ENCODE peak calls at places on chromosomes 3 and 15, in five cellular contexts. G is A549, H is AG10803, D is foreskin fibroblast, P is fibroblast of lung. A is an unnamed sample.

GRCh38 chr3:149646181-149646766 is 11.6 kb downstream of the WWTR1 start:
- DNase-seq in D (peak; percentile 80), H (peak; percentile 54), P (peak; percentile 79), G (no peak), A (peak; percentile 51)

GRCh38 chr3:180804871-180805430 is 107.5 kb upstream of the FXR1 start:
- DNase-seq in P (peak; percentile 67), H (peak; percentile 54), G (peak; percentile 12), D (no peak), A (peak; percentile 20)

GRCh38 chr15:50262533-50262932 is 3.0 kb downstream of the HDC start:
- DNase-seq in P (no peak), G (no peak), D (no peak), H (no peak), A (no peak)

GRCh38 chr15:88090406-88091085 is 166.0 kb downstream of the NTRK3 start:
- DNase-seq in H (no peak), D (no peak), P (no peak), G (no peak), A (no peak)

GRCh38 chr3:181493423-181493822 is 218.3 kb upstream of the SOX2 start:
- DNase-seq in D (no peak), G (no peak), H (no peak), P (peak; percentile 87), A (no peak)

GRCh38 chr3:113769551-113769950 is 22.7 kb downstream of the ATP6V1A start:
- DNase-seq in D (peak; percentile 72), P (peak; percentile 69), G (peak; percentile 5), H (peak; percentile 62), A (no peak)

GRCh38 chr3:186261638-186262037 is 100.4 kb downstream of the DGKG start:
- DNase-seq in H (no peak), G (no peak), P (no peak), D (no peak), A (no peak)

GRCh38 chr15:100124361-100124760 is 217.4 kb downstream of the ADAMTS17 start:
- DNase-seq in G (no peak), P (no peak), H (no peak), D (no peak), A (no peak)

GRCh38 chr15:38351466-38351865 is 98.8 kb downstream of the SPRED1 start:
- DNase-seq in G (no peak), H (peak; percentile 8), P (no peak), D (no peak), A (no peak)

GRCh38 chr15:67043939-67044771 is 21.2 kb upstream of the SMAD3 start:
- DNase-seq in G (peak; percentile 89), D (peak; percentile 87), P (peak; percentile 95), H (peak; percentile 96), A (peak; percentile 95)

GRCh38 chr3:58725326-58725853 is 58.8 kb upstream of the FAM3D start:
- DNase-seq in H (no peak), G (no peak), D (no peak), P (no peak), A (no peak)

GRCh38 chr15:25863968-25864580 is 947 bp upstream of the ATP10A start:
- DNase-seq in H (no peak), P (no peak), G (no peak), D (no peak), A (no peak)

GRCh38 chr3:194736277-194736895 is 50.7 kb downstream of the FAM43A start:
- DNase-seq in H (no peak), P (no peak), D (no peak), G (no peak), A (no peak)

GRCh38 chr3:60812544-60812943 is 438.7 kb downstream of the FHIT start:
- DNase-seq in G (no peak), H (peak; percentile 9), D (no peak), P (peak; percentile 11), A (no peak)

GRCh38 chr3:112376413-112376812 is 43.5 kb downstream of the CD200 start:
- DNase-seq in G (no peak), H (no peak), D (no peak), P (peak; percentile 39), A (no peak)

GRCh38 chr3:64399205-64399800 is 174.0 kb upstream of the PRICKLE2 start:
- DNase-seq in G (peak; percentile 54), D (peak; percentile 83), H (peak; percentile 65), P (peak; percentile 50), A (no peak)

GRCh38 chr3:35422826-35423601 is 216.3 kb upstream of the ARPP21 start:
- DNase-seq in P (peak; percentile 76), D (peak; percentile 16), G (no peak), H (no peak), A (peak; percentile 11)

GRCh38 chr15:83486363-83486762 is 39.2 kb downstream of the SH3GL3 start:
- DNase-seq in G (no peak), P (no peak), H (no peak), D (no peak), A (no peak)

GRCh38 chr15:40549894-40550293 is 14.9 kb downstream of the CCDC32 start:
- DNase-seq in D (no peak), P (no peak), H (no peak), G (no peak), A (no peak)

GRCh38 chr3:33331414-33331813 is 54.2 kb downstream of the FBXL2 start:
- DNase-seq in H (peak; percentile 65), D (peak; percentile 41), G (no peak), P (peak; percentile 41), A (no peak)

GRCh38 chr3:128495435-128495970 is 2.5 kb upstream of the GATA2 start:
- DNase-seq in H (no peak), D (no peak), P (no peak), G (no peak), A (no peak)

GRCh38 chr3:136237103-136237502 is 13.0 kb upstream of the PCCB start:
- DNase-seq in G (no peak), H (no peak), D (no peak), P (no peak), A (no peak)

GRCh38 chr15:67080900-67081431 is 15.6 kb downstream of the SMAD3 start:
- DNase-seq in D (peak; percentile 90), H (peak; percentile 98), G (peak; percentile 71), P (peak; percentile 90), A (peak; percentile 83)

GRCh38 chr15:64426845-64427465 is 33.4 kb upstream of the ZNF609 start:
- DNase-seq in P (peak; percentile 37), H (peak; percentile 61), D (peak; percentile 43), G (peak; percentile 26), A (no peak)

GRCh38 chr3:194062825-194063224 is 73.1 kb upstream of the HES1 start:
- DNase-seq in H (no peak), D (no peak), P (peak; percentile 45), G (no peak), A (no peak)

GRCh38 chr3:55485208-55485791 is 1.8 kb downstream of the WNT5A start:
- DNase-seq in D (peak; percentile 96), P (peak; percentile 86), H (peak; percentile 86), G (peak; percentile 68), A (peak; percentile 78)

GRCh38 chr15:92226020-92226612 is 167.6 kb upstream of the ST8SIA2 start:
- DNase-seq in P (peak; percentile 20), H (peak; percentile 43), D (no peak), G (peak; percentile 32), A (no peak)

GRCh38 chr3:157363393-157363792 is 73.3 kb upstream of the PTX3 start:
- DNase-seq in G (no peak), H (no peak), D (no peak), P (no peak), A (no peak)

GRCh38 chr15:68154923-68155559 is 50.1 kb downstream of the CALML4 start:
- DNase-seq in H (peak; percentile 71), G (peak; percentile 77), P (peak; percentile 56), D (peak; percentile 77), A (peak; percentile 4)

GRCh38 chr15:101429646-101430045 is 59.9 kb downstream of the PCSK6 start:
- DNase-seq in G (no peak), H (no peak), D (no peak), P (no peak), A (no peak)

GRCh38 chr3:187208159-187208558 is 10.9 kb downstream of the RTP1 start:
- DNase-seq in H (peak; percentile 87), P (peak; percentile 88), D (peak; percentile 68), G (no peak), A (peak; percentile 90)

DNA sequence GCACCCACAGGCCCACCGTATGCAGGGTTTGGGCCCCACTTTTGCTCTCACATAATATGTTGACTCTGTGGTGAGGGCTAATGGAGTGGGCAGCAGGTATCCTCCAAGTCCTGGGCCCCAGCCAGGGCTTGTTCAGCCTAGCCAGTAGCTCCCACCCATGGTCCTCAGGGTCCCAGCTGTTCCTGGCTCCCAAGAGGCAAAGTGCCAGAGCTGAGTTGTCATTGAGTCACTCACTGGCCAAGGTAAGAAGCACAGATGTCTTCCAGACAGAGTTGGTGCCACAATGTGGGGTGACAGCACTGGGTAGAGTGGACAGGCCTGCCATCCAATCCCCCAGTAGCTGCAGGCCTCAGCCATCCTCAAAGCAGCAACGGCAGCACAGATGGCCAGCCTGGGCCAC is 4.3 kb downstream of the SHF start:
- DNase-seq in G (no peak), P (no peak), D (no peak), H (no peak), A (no peak)
- H3K4me3 ChIP-seq in G (no peak overlapping the region), P (no peak overlapping the region), D (no peak overlapping the region), H (no peak overlapping the region), A (no peak overlapping the region)

GRCh38 chr3:133573054-133573628 is 345 bp upstream of the CDV3 start:
- DNase-seq in G (peak; percentile 99), P (peak; percentile 100), D (peak; percentile 100), H (peak; percentile 100), A (peak; percentile 100)

GRCh38 chr3:133570937-133571320 is 2.6 kb upstream of the CDV3 start:
- DNase-seq in H (peak; percentile 64), G (no peak), D (peak; percentile 34), P (peak; percentile 88), A (no peak)

GRCh38 chr3:133574260-133574881 is 885 bp downstream of the CDV3 start:
- DNase-seq in G (peak; percentile 39), P (peak; percentile 77), H (peak; percentile 62), D (peak; percentile 84), A (peak; percentile 79)

GRCh38 chr3:133573629-133574194 is at the start of gene CDV3:
- DNase-seq in H (no peak), G (no peak), D (no peak), P (no peak), A (no peak)

GRCh38 chr3:133572158-133573053 is 1.1 kb upstream of the CDV3 start:
- DNase-seq in D (peak; percentile 60), G (peak; percentile 32), H (peak; percentile 40), P (peak; percentile 41), A (no peak)
- H3K4me3 ChIP-seq in D (peak overlapping the region; percentile 50), G (peak overlapping the region; percentile 14), H (peak overlapping the region; percentile 37), P (peak overlapping the region; percentile 34), A (peak overlapping the region; percentile 24)

GRCh38 chr3:8768364-8769087 is 887 bp downstream of the OXTR start:
- DNase-seq in D (peak; percentile 29), G (no peak), P (peak; percentile 23), H (no peak), A (no peak)

GRCh38 chr3:8766148-8766547 is 3.3 kb downstream of the OXTR start:
- DNase-seq in D (no peak), H (no peak), P (no peak), G (no peak), A (no peak)

GRCh38 chr3:8767181-8767666 is 2.2 kb downstream of the OXTR start:
- DNase-seq in G (no peak), D (no peak), H (no peak), P (peak; percentile 33), A (no peak)

GRCh38 chr3:8767667-8768363 is 1.6 kb downstream of the OXTR start:
- DNase-seq in P (peak; percentile 51), H (no peak), D (peak; percentile 32), G (no peak), A (no peak)

GRCh38 chr3:8769088-8769822 is at the start of gene OXTR:
- DNase-seq in D (peak; percentile 92), P (peak; percentile 85), G (peak; percentile 66), H (peak; percentile 88), A (peak; percentile 52)
- H3K4me3 ChIP-seq in D (peak within 1 kb of the TSS; percentile 74), P (peak within 1 kb of the TSS; percentile 60), G (peak within 1 kb of the TSS; percentile 52), H (peak within 1 kb of the TSS; percentile 89), A (peak within 1 kb of the TSS; percentile 30)

GRCh38 chr15:63044077-63044644 is 1.6 kb downstream of the TPM1 start:
- DNase-seq in H (no peak), D (no peak), P (no peak), G (no peak), A (no peak)
- H3K4me3 ChIP-seq in H (peak overlapping the region; percentile 99), D (peak overlapping the region; percentile 95), P (peak overlapping the region; percentile 94), G (peak overlapping the region; percentile 87), A (peak overlapping the region; percentile 53)